ENCODE peak calls at places on chromosome 22, in seven cellular contexts. Q is GM23338, F is HCT116, D is fibroblast of lung, P is H1, B is PC-3, I is osteoblast. M is an unnamed sample. For H3K36me3 and H3K27me3, the result is how much of the 10 kb centered on the place peaks cover.

GRCh38 chr22:44220727-44221680 is 40.3 kb downstream of the PARVG start:
- DNase-seq in I (no peak), F (no peak), Q (no peak), P (peak), B (no peak), D (no peak), M (no peak)

GRCh38 chr22:40641269-40641668 is 4.8 kb upstream of the MRTFA start:
- DNase-seq in B (no peak), P (no peak), I (no peak), F (peak), Q (no peak), D (no peak), M (no peak)

GRCh38 chr22:17101475-17102296 is 16.9 kb downstream of the IL17RA start:
- DNase-seq in D (no peak), F (no peak), P (no peak), I (peak), Q (no peak), B (no peak), M (no peak)

GRCh38 chr22:26592368-26593015 is 2.6 kb upstream of the TPST2 start:
- DNase-seq in P (no peak), B (no peak), D (no peak), I (no peak), Q (no peak), F (no peak), M (no peak)

GRCh38 chr22:22908495-22908861 is 20.9 kb downstream of the IGLL5 start:
- DNase-seq in D (no peak), P (no peak), F (no peak), Q (no peak), B (no peak), I (no peak), M (no peak)

GRCh38 chr22:47515384-47516125 is 753.1 kb downstream of the TBC1D22A start:
- DNase-seq in P (no peak), D (peak), B (peak), Q (no peak), I (no peak), F (no peak), M (no peak)

GRCh38 chr22:46237453-46238158 is 12.5 kb downstream of the CDPF1 start:
- DNase-seq in Q (no peak), B (no peak), D (no peak), F (no peak), I (no peak), P (no peak), M (no peak)

GRCh38 chr22:17117400-17117799 is 3.8 kb downstream of the TMEM121B start:
- DNase-seq in D (no peak), B (no peak), I (peak), Q (no peak), P (no peak), F (no peak), M (no peak)

GRCh38 chr22:45615364-45615763 is 56.3 kb upstream of the ATXN10 start:
- DNase-seq in Q (no peak), I (no peak), B (no peak), P (no peak), F (no peak), D (no peak), M (no peak)

GRCh38 chr22:36377022-36377631 is 10.6 kb downstream of the MYH9 start:
- DNase-seq in I (no peak), B (no peak), F (no peak), P (no peak), Q (no peak), D (no peak), M (no peak)

GRCh38 chr22:48957987-48958321 is 869.7 kb downstream of the BRD1 start:
- DNase-seq in P (no peak), D (no peak), I (peak), Q (no peak), B (no peak), F (no peak), M (no peak)

GRCh38 chr22:48499456-48500425 is 1327.9 kb downstream of the BRD1 start:
- DNase-seq in F (no peak), D (no peak), B (no peak), I (no peak), P (no peak), Q (no peak), M (no peak)

GRCh38 chr22:19131685-19132015 is 542 bp downstream of the TSSK2 start:
- DNase-seq in F (no peak), P (no peak), I (no peak), B (no peak), D (no peak), Q (no peak), M (no peak)

GRCh38 chr22:19134176-19134831 is 3.2 kb downstream of the TSSK2 start:
- DNase-seq in D (no peak), I (peak), F (no peak), B (no peak), P (no peak), Q (no peak), M (no peak)

GRCh38 chr22:19133561-19133960 is 2.5 kb downstream of the TSSK2 start:
- DNase-seq in I (no peak), F (no peak), B (no peak), D (no peak), Q (no peak), P (no peak), M (no peak)

GRCh38 chr22:19132153-19132552 is 1.0 kb downstream of the TSSK2 start:
- DNase-seq in Q (no peak), P (no peak), B (no peak), I (peak), D (no peak), F (no peak), M (no peak)

GRCh38 chr22:19132693-19133400 is 1.7 kb downstream of the TSSK2 start:
- DNase-seq in Q (no peak), I (peak), F (no peak), B (no peak), P (no peak), D (no peak), M (no peak)
- H3K36me3 ChIP-seq in Q (under half), I (under half), F (under half), B (under half), P (under half), D (under half), M (under half)

GRCh38 chr22:42412744-42413220 is 19.4 kb downstream of the NFAM1 start:
- DNase-seq in Q (peak), F (no peak), I (no peak), P (peak), D (no peak), B (no peak), M (no peak)
- H2AFZ ChIP-seq in Q (peak), F (no peak), I (no peak), P (no peak), D (no peak), B (no peak), M (no peak)

GRCh38 chr22:35114296-35114980 is 48.5 kb downstream of the ISX start:
- DNase-seq in P (no peak), D (no peak), I (no peak), Q (no peak), F (no peak), B (no peak), M (no peak)
- H3K27me3 ChIP-seq in P (under half), D (under half), I (under half), Q (under half), F (under half), B (under half), M (under half)

DNA sequence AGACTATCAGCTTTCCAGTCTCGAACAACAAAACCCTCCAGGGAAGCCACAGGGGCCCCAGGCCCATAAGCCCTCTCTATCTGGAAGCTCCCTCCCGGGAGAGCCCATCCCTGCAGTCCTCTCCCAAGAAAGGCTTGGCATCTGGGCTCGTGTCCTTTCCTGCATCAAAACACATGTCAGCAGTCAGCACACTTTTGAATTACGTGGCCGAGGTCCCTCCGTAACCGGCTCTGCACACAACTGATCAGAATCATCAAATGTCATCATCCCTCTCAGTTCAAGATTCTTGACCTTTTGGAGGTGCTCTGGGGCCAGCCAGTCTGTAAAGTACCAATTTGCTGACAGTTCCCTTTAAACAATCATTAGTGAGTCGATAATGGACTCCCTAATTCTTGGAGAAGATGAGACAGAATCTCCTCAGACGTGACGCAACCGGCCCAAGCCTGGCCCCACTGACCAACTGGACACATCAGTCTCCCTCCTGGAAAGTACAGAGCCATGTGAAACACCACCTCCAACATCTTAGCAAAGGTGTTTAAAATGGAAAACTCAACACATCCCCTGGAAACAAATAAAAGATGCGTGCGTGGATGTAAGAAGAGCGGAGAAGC is 33.6 kb downstream of the MAFF start:
- DNase-seq in P (no peak), Q (no peak), B (no peak), F (no peak), D (no peak), I (peak), M (no peak)
- H3K36me3 ChIP-seq in P (under half), Q (under half), B (under half), F (under half), D (under half), I (half or more), M (under half)

GRCh38 chr22:35230417-35230816 is 26.9 kb upstream of the HMGXB4 start:
- DNase-seq in B (no peak), P (peak), Q (no peak), I (no peak), D (no peak), F (no peak), M (peak)

GRCh38 chr22:35231585-35232084 is 25.7 kb upstream of the HMGXB4 start:
- DNase-seq in P (peak), B (peak), D (peak), I (peak), Q (peak), F (peak), M (peak)

GRCh38 chr22:35229865-35230264 is 27.4 kb upstream of the HMGXB4 start:
- DNase-seq in P (peak), B (no peak), D (no peak), F (no peak), Q (no peak), I (peak), M (peak)

GRCh38 chr22:35227248-35227647 is 30.0 kb upstream of the HMGXB4 start:
- DNase-seq in Q (no peak), B (no peak), F (no peak), P (peak), D (no peak), I (no peak), M (peak)

DNA sequence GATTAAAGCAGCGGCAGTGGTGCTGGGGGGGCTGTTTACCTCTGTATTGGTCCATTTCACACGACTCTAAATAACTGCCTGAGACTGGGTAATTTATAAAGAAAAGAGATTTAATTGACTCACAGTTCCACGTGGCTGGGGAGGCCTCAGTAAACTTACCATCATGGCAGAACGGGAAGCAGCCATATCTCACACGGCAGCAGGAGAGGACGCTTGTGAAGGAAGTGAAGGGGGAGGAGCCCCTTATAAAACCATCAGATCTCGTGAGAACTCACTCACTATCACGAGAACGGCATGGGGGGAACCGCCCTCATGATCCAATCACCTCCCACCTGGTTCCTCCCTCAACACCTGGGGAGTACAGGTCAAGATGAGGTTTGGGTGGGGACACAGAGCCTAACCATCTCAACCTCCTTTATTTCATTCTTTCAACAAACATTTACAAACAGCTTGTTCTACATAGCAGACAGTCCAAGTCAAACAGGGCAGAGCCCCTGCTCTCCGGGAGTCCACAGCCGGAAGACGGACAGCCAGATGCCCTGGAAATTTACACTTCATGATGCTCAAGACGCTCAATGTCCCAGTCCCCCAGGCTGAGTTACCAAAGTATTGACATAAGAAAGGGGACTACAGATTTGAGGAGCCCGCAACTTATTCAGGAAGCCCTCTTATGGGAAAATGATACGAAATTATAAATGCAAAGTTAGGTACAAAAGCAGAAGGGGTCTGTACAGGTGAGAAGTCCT is 26.3 kb upstream of the HMGXB4 start:
- DNase-seq in B (peak), I (no peak), Q (no peak), P (no peak), D (no peak), F (peak), M (peak)
- H2AFZ ChIP-seq in B (peak), I (no peak), Q (peak), P (no peak), D (no peak), F (peak), M (peak)